ENCODE peak calls at places on chromosomes 13 and 19, in four cellular contexts. A is heart left ventricle, G is IMR-90, L is psoas muscle. Q is an unnamed sample.
A peak's percentile ranks its signal among the peaks of the same experiment; 100 is the strongest.

GRCh38 chr19:8209965-8210659 is 942 bp downstream of the CERS4 start:
- DNase-seq in A (no peak), G (no peak), L (no peak), Q (no peak)

GRCh38 chr13:61036715-61037114 is 378.9 kb downstream of the PCDH20 start:
- DNase-seq in A (no peak), G (no peak), L (no peak), Q (peak; percentile 37)

GRCh38 chr13:25966086-25966485 is 85.7 kb downstream of the SHISA2 start:
- DNase-seq in A (no peak), G (no peak), L (no peak), Q (no peak)

GRCh38 chr19:33668968-33669367 is 47.2 kb downstream of the CHST8 start:
- DNase-seq in A (no peak), G (no peak), L (no peak), Q (no peak)

GRCh38 chr13:75832812-75833211 is 196.7 kb downstream of the LMO7 start:
- DNase-seq in A (no peak), G (no peak), L (no peak), Q (no peak)

GRCh38 chr19:10503002-10503789 is at the start of gene KEAP1:
- DNase-seq in A (no peak), G (no peak), L (no peak), Q (peak; percentile 32)

GRCh38 chr19:3687774-3688706 is 12.2 kb downstream of the PIP5K1C start:
- DNase-seq in A (no peak), G (no peak), L (no peak), Q (no peak)

GRCh38 chr19:19105365-19106060 is 32.8 kb downstream of the TMEM161A start:
- DNase-seq in A (peak; percentile 65), G (no peak), L (peak; percentile 65), Q (no peak)

GRCh38 chr13:43983373-43983772 is 103.7 kb downstream of the LACC1 start:
- DNase-seq in A (no peak), G (peak; percentile 8), L (no peak), Q (peak; percentile 30)

GRCh38 chr13:97266734-97267417 is 44.7 kb downstream of the MBNL2 start:
- DNase-seq in A (no peak), G (no peak), L (no peak), Q (no peak)
- H3K4me1 ChIP-seq in A (peaks cover 64% of the 10 kb centered on the region), G (peaks cover 22% of the 10 kb centered on the region), L (peaks cover 62% of the 10 kb centered on the region), Q (peaks cover 32% of the 10 kb centered on the region)

DNA sequence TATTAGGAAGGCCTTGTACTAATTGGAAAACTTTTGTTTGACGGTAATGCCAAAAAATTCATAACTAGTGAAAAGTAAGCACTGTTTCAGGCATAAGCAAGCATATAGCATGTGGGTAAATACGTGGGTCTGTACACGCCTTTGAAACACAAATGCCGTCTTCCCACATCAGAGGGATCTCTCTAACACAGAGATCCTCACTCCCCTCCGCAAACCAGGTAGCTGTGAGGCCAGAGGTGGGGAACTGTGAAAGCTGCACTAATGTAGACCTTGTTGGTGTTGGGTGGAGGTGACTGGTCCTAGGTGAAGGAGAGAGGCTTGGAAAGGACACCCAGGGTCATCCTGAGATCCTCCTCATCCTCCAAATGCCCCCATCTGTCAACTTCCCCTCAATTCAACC is 16.0 kb upstream of the POU2F2 start:
- DNase-seq in A (no peak), G (no peak), L (no peak), Q (no peak)
- H3K27me3 ChIP-seq in A (peaks cover 57% of the 10 kb centered on the region), G (peaks cover 69% of the 10 kb centered on the region), L (peaks cover 61% of the 10 kb centered on the region), Q (peaks cover 49% of the 10 kb centered on the region)

GRCh38 chr19:49846408-49846807 is 4.6 kb upstream of the PTOV1 start:
- DNase-seq in A (no peak), G (no peak), L (no peak), Q (no peak)

GRCh38 chr19:49840736-49841249 is 10.2 kb upstream of the PTOV1 start:
- DNase-seq in A (no peak), G (no peak), L (no peak), Q (no peak)

GRCh38 chr19:49843265-49843664 is 7.7 kb upstream of the PTOV1 start:
- DNase-seq in A (no peak), G (no peak), L (no peak), Q (no peak)

GRCh38 chr19:49845433-49845832 is 5.5 kb upstream of the PTOV1 start:
- DNase-seq in A (no peak), G (peak; percentile 42), L (no peak), Q (no peak)

GRCh38 chr19:49844138-49844740 is 6.7 kb upstream of the PTOV1 start:
- DNase-seq in A (no peak), G (no peak), L (no peak), Q (no peak)
- H3K4me1 ChIP-seq in A (peaks cover 10% of the 10 kb centered on the region), G (peaks cover 5% of the 10 kb centered on the region), L (peaks cover 26% of the 10 kb centered on the region), Q (peaks cover 11% of the 10 kb centered on the region)

DNA sequence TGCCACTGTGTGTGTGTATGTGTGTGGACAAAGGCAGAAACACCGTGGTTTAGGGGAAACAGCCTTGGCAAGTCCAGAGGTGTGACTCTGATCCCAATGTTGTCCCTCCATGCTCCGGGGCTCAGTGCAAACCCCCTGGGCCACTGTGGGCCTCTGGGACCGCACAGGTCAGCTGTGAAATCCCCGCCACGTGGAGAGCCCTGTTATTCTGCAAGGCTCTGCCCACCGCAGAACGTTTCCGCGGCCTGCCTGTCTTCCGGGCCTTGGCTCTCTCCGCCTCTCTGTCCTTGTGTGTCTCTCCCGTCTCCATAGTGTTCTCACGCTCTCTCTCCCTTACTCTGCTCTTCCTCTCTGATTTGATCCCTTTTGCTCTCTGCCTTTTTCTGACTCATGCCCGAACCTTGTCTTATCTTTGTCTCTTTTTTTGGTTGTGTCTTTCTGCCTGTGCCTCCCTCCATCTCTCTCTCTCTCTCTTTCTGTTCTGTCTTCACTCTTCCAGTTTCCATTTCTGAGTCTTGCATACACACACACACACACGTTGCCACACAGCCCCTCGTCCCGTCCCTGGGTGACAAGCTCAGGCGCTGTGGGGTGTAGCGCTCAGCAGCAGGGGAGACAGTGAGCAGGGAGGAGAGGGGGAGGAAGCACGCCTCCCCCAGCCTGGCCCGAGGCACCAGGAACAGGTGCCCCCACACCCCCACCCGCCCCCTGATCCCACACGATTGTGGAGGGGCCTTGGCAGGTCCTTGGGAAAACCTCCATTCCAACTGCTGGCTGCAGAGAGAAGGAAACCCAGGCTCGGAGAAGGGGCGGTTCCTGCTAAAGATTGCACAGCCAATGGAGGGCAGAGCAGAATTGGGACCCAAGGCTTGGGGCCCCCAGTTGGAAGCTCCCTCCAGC is 3.0 kb downstream of the TTYH1 start:
- DNase-seq in A (no peak), G (peak; percentile 19), L (no peak), Q (no peak)
- H3K27me3 ChIP-seq in A (peaks cover 80% of the 10 kb centered on the region), G (peaks cover 35% of the 10 kb centered on the region), L (peaks cover 83% of the 10 kb centered on the region), Q (peaks cover 64% of the 10 kb centered on the region)

DNA sequence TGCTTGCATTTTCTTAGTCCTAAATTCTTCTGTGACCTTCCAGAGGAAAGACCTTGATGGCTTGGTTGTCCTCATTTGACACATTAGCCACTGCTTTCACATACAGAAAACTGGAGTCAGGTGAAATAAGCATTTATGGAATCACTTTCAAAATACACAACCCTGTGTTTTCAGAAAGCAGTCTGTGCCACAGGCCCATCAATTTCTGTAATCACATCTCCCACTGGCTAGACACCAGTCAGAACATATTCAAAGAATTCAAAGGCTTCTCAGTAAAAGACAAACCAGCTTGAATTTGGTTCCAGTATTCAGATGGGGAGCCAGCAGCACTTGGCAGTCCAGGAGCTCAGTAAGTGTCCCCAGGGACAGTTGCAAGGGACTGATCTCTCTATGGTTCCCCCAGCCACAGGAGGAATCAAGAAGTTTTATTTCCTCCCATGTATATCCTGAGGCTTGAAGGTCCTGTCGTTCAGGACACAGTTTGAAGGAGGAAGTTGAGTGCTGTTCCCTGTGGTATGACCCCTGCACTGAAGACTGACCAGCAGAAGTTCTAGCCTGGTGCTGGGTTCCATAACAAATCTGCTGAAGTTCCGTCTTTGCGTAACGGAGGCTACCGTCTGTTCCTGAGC is 214.3 kb downstream of the FOXO1 start:
- DNase-seq in A (no peak), G (no peak), L (no peak), Q (no peak)
- H3K4me1 ChIP-seq in A (peaks cover 3% of the 10 kb centered on the region), G (no peaks in the 10 kb centered on the region), L (no peaks in the 10 kb centered on the region), Q (peaks cover 22% of the 10 kb centered on the region)

DNA sequence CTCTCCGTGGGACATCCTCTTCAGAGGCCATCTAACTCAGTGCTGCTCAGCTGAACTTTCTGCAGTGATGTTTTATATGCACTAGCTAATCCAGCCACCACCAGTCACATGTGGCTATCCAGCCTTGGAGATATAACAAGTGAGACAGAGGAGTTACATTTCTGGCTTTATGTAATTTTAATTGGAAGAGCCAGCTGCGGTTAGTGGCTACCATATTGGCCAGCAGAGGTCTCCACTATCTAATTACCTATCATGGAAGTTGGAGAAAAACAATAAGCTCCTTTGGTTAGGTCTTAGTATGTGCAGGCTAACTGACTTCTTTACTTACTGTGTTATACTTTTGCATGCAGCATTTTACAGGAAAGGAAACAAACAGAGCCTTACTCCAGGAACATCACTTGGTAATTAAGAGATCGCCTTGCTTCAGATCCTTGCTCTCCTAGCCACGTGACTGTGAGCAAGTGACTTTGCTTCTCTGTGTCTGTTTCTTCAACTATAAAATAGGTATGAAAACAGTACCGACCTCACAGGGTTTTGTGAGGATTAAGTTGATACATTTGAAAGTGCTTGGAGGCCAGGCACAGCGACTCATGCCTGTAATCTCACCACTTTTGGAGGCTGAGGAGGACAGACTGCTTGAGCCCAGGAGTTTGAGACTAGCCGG is 1.6 kb upstream of the KLK10 start:
- DNase-seq in A (no peak), G (peak; percentile 51), L (no peak), Q (no peak)
- H3K27me3 ChIP-seq in A (peaks cover 61% of the 10 kb centered on the region), G (peaks cover 19% of the 10 kb centered on the region), L (peaks cover 46% of the 10 kb centered on the region), Q (peaks cover 16% of the 10 kb centered on the region)

Q was measured in foreskin keratinocyte.